ENCODE peak calls at places on chromosomes 13 and 19, in seven cellular contexts. S is activated naive CD4-positive, alpha-beta T cell treated with Interleukin-2 at 50 U/mL for 16 hours; N is chondrocyte; C is brain microvascular endothelial cell; F is ovary; G is activated CD4-positive, alpha-beta T cell treated with anti-CD3 and anti-CD28 coated beads for 48 hours; T is psoas muscle. E is an unnamed sample.

GRCh38 chr19:10763399-10763798 is 45.5 kb downstream of the DNM2 start:
- DNase-seq in G (no peak), S (no peak), N (no peak), T (no peak), F (no peak), C (no peak), E (no peak)

GRCh38 chr13:64414381-64414780 is 2815.8 kb downstream of the PCDH9 start:
- DNase-seq in F (no peak), S (no peak), N (no peak), C (no peak), G (no peak), T (no peak), E (no peak)

GRCh38 chr13:108919036-108919907 is 289.9 kb downstream of the MYO16 start:
- DNase-seq in S (no peak), G (no peak), T (no peak), C (no peak), N (no peak), F (no peak), E (no peak)

GRCh38 chr19:15418112-15418587 is 638 bp downstream of the AKAP8L start:
- DNase-seq in F (no peak), N (no peak), S (no peak), C (peak), G (no peak), T (no peak), E (no peak)

GRCh38 chr19:6086081-6086858 is 24.0 kb downstream of the RFX2 start:
- DNase-seq in S (no peak), N (no peak), G (no peak), F (no peak), C (no peak), T (no peak), E (no peak)

GRCh38 chr13:105403065-105403464 is 1132.4 kb downstream of the EFNB2 start:
- DNase-seq in F (no peak), N (no peak), S (no peak), C (no peak), G (no peak), T (no peak), E (no peak)

GRCh38 chr13:42794572-42795275 is 13.3 kb downstream of the FAM216B start:
- DNase-seq in N (no peak), F (no peak), G (no peak), C (no peak), S (no peak), T (no peak), E (no peak)

GRCh38 chr13:40653558-40654318 is 12.7 kb downstream of the FOXO1 start:
- DNase-seq in G (peak), F (no peak), C (no peak), S (peak), N (no peak), T (no peak), E (no peak)

GRCh38 chr13:111156421-111156820 is 41.3 kb downstream of the ARHGEF7 start:
- DNase-seq in T (no peak), F (no peak), N (no peak), C (no peak), G (no peak), S (no peak), E (no peak)

GRCh38 chr13:113604186-113604585 is 19.6 kb downstream of the TFDP1 start:
- DNase-seq in F (no peak), N (no peak), G (no peak), S (no peak), C (no peak), T (no peak), E (no peak)

E was measured in tibial artery.